ENCODE peak calls at places on chromosome 14, in seven cellular contexts. One of them, this sample, is unnamed.

GRCh38 chr14:64758025-64758521 is 53.8 kb downstream of the PLEKHG3 start:
- DNase-seq in mesendoderm: peak; percentile 88
- DNase-seq in IMR-90: peak; percentile 66
- DNase-seq in neuronal stem cell: no peak
- DNase-seq in mesenchymal stem cell: peak; percentile 36
- DNase-seq in H1: no peak
- DNase-seq in trophoblast cell: peak; percentile 45
- DNase-seq in this sample: no peak

GRCh38 chr14:61537567-61538463 is 157.5 kb upstream of the HIF1A start:
- DNase-seq in mesendoderm: peak; percentile 84
- DNase-seq in IMR-90: peak; percentile 90
- DNase-seq in neuronal stem cell: no peak
- DNase-seq in mesenchymal stem cell: peak; percentile 76
- DNase-seq in H1: peak; percentile 33
- DNase-seq in trophoblast cell: peak; percentile 76
- DNase-seq in this sample: peak; percentile 56

GRCh38 chr14:36293824-36294223 is 26.6 kb downstream of the MBIP start:
- DNase-seq in mesendoderm: no peak
- DNase-seq in IMR-90: peak; percentile 62
- DNase-seq in neuronal stem cell: no peak
- DNase-seq in mesenchymal stem cell: peak; percentile 68
- DNase-seq in H1: no peak
- DNase-seq in trophoblast cell: peak; percentile 79
- DNase-seq in this sample: no peak

GRCh38 chr14:51087024-51087423 is 7.9 kb downstream of the TRIM9 start:
- DNase-seq in mesendoderm: peak; percentile 36
- DNase-seq in IMR-90: no peak
- DNase-seq in neuronal stem cell: no peak
- DNase-seq in mesenchymal stem cell: no peak
- DNase-seq in H1: no peak
- DNase-seq in trophoblast cell: peak; percentile 6
- DNase-seq in this sample: peak; percentile 65

GRCh38 chr14:103739466-103739792 is 23.8 kb downstream of the ZFYVE21 start:
- DNase-seq in mesendoderm: no peak
- DNase-seq in IMR-90: no peak
- DNase-seq in neuronal stem cell: no peak
- DNase-seq in mesenchymal stem cell: no peak
- DNase-seq in H1: no peak
- DNase-seq in trophoblast cell: no peak
- DNase-seq in this sample: no peak

GRCh38 chr14:64556526-64556925 is 6.8 kb downstream of the PPP1R36 start:
- DNase-seq in mesendoderm: peak; percentile 80
- DNase-seq in IMR-90: peak; percentile 92
- DNase-seq in neuronal stem cell: no peak
- DNase-seq in mesenchymal stem cell: peak; percentile 83
- DNase-seq in H1: no peak
- DNase-seq in trophoblast cell: peak; percentile 78
- DNase-seq in this sample: peak; percentile 30

GRCh38 chr14:50082308-50082742 is 34.0 kb downstream of the VCPKMT start:
- DNase-seq in mesendoderm: no peak
- DNase-seq in IMR-90: no peak
- DNase-seq in neuronal stem cell: no peak
- DNase-seq in mesenchymal stem cell: no peak
- DNase-seq in H1: no peak
- DNase-seq in trophoblast cell: no peak
- DNase-seq in this sample: no peak

GRCh38 chr14:55864890-55865655 is 253.1 kb upstream of the PELI2 start:
- DNase-seq in mesendoderm: peak; percentile 73
- DNase-seq in IMR-90: no peak
- DNase-seq in neuronal stem cell: no peak
- DNase-seq in mesenchymal stem cell: no peak
- DNase-seq in H1: peak; percentile 27
- DNase-seq in trophoblast cell: no peak
- DNase-seq in this sample: peak; percentile 75

GRCh38 chr14:75222208-75222701 is 45.8 kb upstream of the TMED10 start:
- DNase-seq in mesendoderm: peak; percentile 86
- DNase-seq in IMR-90: peak; percentile 92
- DNase-seq in neuronal stem cell: no peak
- DNase-seq in mesenchymal stem cell: peak; percentile 90
- DNase-seq in H1: peak; percentile 47
- DNase-seq in trophoblast cell: peak; percentile 65
- DNase-seq in this sample: peak; percentile 42

GRCh38 chr14:75279153-75279738 is 618 bp downstream of the FOS start:
- DNase-seq in mesendoderm: peak; percentile 70
- DNase-seq in IMR-90: peak; percentile 83
- DNase-seq in neuronal stem cell: no peak
- DNase-seq in mesenchymal stem cell: peak; percentile 61
- DNase-seq in H1: no peak
- DNase-seq in trophoblast cell: no peak
- DNase-seq in this sample: no peak

GRCh38 chr14:21612324-21612723 is 22.4 kb downstream of the OR10G2 start:
- DNase-seq in mesendoderm: peak; percentile 21
- DNase-seq in IMR-90: no peak
- DNase-seq in neuronal stem cell: no peak
- DNase-seq in mesenchymal stem cell: peak; percentile 17
- DNase-seq in H1: no peak
- DNase-seq in trophoblast cell: no peak
- DNase-seq in this sample: no peak

DNA sequence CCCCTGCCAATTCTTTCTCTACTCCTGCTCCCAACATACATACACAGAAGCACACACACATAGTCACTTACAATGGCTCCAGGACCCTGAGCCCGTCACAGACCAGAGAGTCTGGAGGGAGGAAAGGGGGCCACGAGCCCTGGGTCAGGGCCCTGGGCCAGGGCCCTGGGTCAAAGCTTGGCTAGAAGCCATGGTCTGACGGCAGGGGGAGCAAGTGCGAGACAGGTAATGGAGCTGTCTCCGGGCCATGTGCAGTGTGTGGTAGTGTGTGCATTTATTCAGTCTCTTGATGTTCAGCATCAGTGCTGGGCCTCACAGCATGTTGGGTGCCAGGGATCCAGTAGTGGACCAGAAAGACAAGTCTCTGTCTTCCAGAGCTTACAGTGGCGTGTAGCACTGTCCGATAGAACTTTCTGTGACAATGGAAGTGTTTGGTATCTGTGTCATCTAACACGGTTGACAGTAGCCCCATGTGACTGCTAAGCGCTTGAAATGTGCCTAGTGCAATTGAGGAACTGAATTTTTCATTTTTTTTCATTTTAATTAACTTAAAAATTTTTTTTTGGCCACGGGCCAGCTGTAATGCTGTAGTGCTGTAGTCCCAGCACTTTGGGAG is 4.2 kb upstream of the RABGGTA start:
- DNase-seq in mesendoderm: peak; percentile 23
- DNase-seq in IMR-90: no peak
- DNase-seq in neuronal stem cell: no peak
- DNase-seq in mesenchymal stem cell: no peak
- DNase-seq in H1: no peak
- DNase-seq in trophoblast cell: peak; percentile 37
- DNase-seq in this sample: peak; percentile 59
- H3K27ac ChIP-seq in mesendoderm: no peak overlapping the region
- H3K27ac ChIP-seq in IMR-90: no peak overlapping the region
- H3K27ac ChIP-seq in neuronal stem cell: no peak overlapping the region
- H3K27ac ChIP-seq in mesenchymal stem cell: no peak overlapping the region
- H3K27ac ChIP-seq in H1: no peak overlapping the region
- H3K27ac ChIP-seq in trophoblast cell: no peak overlapping the region
- H3K27ac ChIP-seq in this sample: no peak overlapping the region

GRCh38 chr14:105844810-105845724 is 318.7 kb downstream of the TMEM121 start:
- DNase-seq in mesendoderm: no peak
- DNase-seq in IMR-90: no peak
- DNase-seq in neuronal stem cell: no peak
- DNase-seq in mesenchymal stem cell: no peak
- DNase-seq in H1: no peak
- DNase-seq in trophoblast cell: no peak
- DNase-seq in this sample: peak; percentile 14
- H3K4ac ChIP-seq in mesendoderm: no peak overlapping the region
- H3K4ac ChIP-seq in IMR-90: no peak overlapping the region
- H3K4ac ChIP-seq in neuronal stem cell: no peak overlapping the region
- H3K4ac ChIP-seq in mesenchymal stem cell: no peak overlapping the region
- H3K4ac ChIP-seq in H1: no peak overlapping the region
- H3K4ac ChIP-seq in trophoblast cell: no peak overlapping the region
- H3K4ac ChIP-seq in this sample: no peak overlapping the region

GRCh38 chr14:68949236-68949965 is 29.7 kb downstream of the ACTN1 start:
- DNase-seq in mesendoderm: no peak
- DNase-seq in IMR-90: no peak
- DNase-seq in neuronal stem cell: no peak
- DNase-seq in mesenchymal stem cell: peak; percentile 55
- DNase-seq in H1: no peak
- DNase-seq in trophoblast cell: no peak
- DNase-seq in this sample: no peak

GRCh38 chr14:68948686-68949085 is 30.4 kb downstream of the ACTN1 start:
- DNase-seq in mesendoderm: no peak
- DNase-seq in IMR-90: no peak
- DNase-seq in neuronal stem cell: no peak
- DNase-seq in mesenchymal stem cell: peak; percentile 45
- DNase-seq in H1: no peak
- DNase-seq in trophoblast cell: no peak
- DNase-seq in this sample: no peak

GRCh38 chr14:68951800-68952540 is 27.1 kb downstream of the ACTN1 start:
- DNase-seq in mesendoderm: no peak
- DNase-seq in IMR-90: no peak
- DNase-seq in neuronal stem cell: no peak
- DNase-seq in mesenchymal stem cell: no peak
- DNase-seq in H1: no peak
- DNase-seq in trophoblast cell: no peak
- DNase-seq in this sample: no peak

GRCh38 chr14:68951051-68951797 is 27.9 kb downstream of the ACTN1 start:
- DNase-seq in mesendoderm: peak; percentile 58
- DNase-seq in IMR-90: peak; percentile 96
- DNase-seq in neuronal stem cell: no peak
- DNase-seq in mesenchymal stem cell: peak; percentile 99
- DNase-seq in H1: no peak
- DNase-seq in trophoblast cell: peak; percentile 94
- DNase-seq in this sample: no peak

DNA sequence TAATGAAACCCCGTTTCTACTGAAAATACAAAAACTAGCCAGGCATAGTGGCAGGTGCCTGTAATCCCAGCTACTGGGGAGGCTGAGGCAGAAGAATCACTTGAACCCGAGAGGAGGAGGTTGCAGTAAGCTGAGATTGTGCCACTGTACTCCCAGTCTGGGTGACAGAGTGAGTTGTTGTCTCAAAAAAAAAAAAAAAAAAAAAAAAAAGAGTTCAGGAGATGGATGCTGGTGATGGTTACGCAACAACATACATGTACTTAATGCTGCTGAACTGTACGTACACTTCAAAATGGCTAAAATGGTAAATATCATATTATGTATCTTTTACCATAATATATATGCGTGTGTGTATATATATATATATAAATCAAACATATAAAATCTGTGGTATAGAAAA is 29.0 kb downstream of the ACTN1 start:
- DNase-seq in mesendoderm: no peak
- DNase-seq in IMR-90: peak; percentile 44
- DNase-seq in neuronal stem cell: no peak
- DNase-seq in mesenchymal stem cell: peak; percentile 78
- DNase-seq in H1: no peak
- DNase-seq in trophoblast cell: peak; percentile 87
- DNase-seq in this sample: no peak
- H3K4me1 ChIP-seq in mesendoderm: peaks cover 12% of the 10 kb centered on the region
- H3K4me1 ChIP-seq in IMR-90: peaks cover 66% of the 10 kb centered on the region
- H3K4me1 ChIP-seq in neuronal stem cell: peaks cover 20% of the 10 kb centered on the region
- H3K4me1 ChIP-seq in mesenchymal stem cell: peaks cover 58% of the 10 kb centered on the region
- H3K4me1 ChIP-seq in H1: peaks cover 15% of the 10 kb centered on the region
- H3K4me1 ChIP-seq in trophoblast cell: peaks cover 64% of the 10 kb centered on the region
- H3K4me1 ChIP-seq in this sample: peaks cover 5% of the 10 kb centered on the region

GRCh38 chr14:68728342-68729106 is 64.3 kb downstream of the ZFP36L1 start:
- DNase-seq in mesendoderm: no peak
- DNase-seq in IMR-90: no peak
- DNase-seq in neuronal stem cell: no peak
- DNase-seq in mesenchymal stem cell: no peak
- DNase-seq in H1: no peak
- DNase-seq in trophoblast cell: no peak
- DNase-seq in this sample: no peak

GRCh38 chr14:68727315-68728078 is 65.4 kb downstream of the ZFP36L1 start:
- DNase-seq in mesendoderm: no peak
- DNase-seq in IMR-90: no peak
- DNase-seq in neuronal stem cell: no peak
- DNase-seq in mesenchymal stem cell: peak; percentile 51
- DNase-seq in H1: no peak
- DNase-seq in trophoblast cell: peak; percentile 12
- DNase-seq in this sample: no peak

GRCh38 chr14:68730367-68730766 is 62.5 kb downstream of the ZFP36L1 start:
- DNase-seq in mesendoderm: no peak
- DNase-seq in IMR-90: no peak
- DNase-seq in neuronal stem cell: no peak
- DNase-seq in mesenchymal stem cell: no peak
- DNase-seq in H1: no peak
- DNase-seq in trophoblast cell: no peak
- DNase-seq in this sample: no peak

GRCh38 chr14:68730811-68731425 is 61.9 kb downstream of the ZFP36L1 start:
- DNase-seq in mesendoderm: peak; percentile 64
- DNase-seq in IMR-90: no peak
- DNase-seq in neuronal stem cell: peak; percentile 71
- DNase-seq in mesenchymal stem cell: no peak
- DNase-seq in H1: no peak
- DNase-seq in trophoblast cell: no peak
- DNase-seq in this sample: peak; percentile 37

DNA sequence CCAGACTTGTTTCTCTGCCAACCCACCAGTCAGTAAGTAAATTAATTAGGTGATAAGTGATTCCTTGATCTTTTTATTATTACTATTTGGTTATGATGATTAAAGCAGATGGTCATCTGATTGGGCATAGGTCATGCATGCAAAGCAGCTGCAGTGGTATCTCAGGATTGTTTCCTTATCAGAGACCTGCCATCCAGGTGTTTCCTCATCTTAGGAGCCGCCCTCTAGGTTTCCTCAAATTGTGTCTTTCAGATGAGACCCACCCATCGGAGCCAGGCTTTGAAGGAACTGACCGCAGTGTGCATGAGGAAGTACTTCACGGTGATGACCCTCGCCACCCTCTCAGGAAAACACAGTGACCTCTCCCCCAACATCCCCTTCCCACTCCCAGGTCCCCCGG is 63.3 kb downstream of the ZFP36L1 start:
- DNase-seq in mesendoderm: no peak
- DNase-seq in IMR-90: no peak
- DNase-seq in neuronal stem cell: no peak
- DNase-seq in mesenchymal stem cell: no peak
- DNase-seq in H1: no peak
- DNase-seq in trophoblast cell: peak; percentile 77
- DNase-seq in this sample: no peak
- H3K27ac ChIP-seq in mesendoderm: no peak overlapping the region
- H3K27ac ChIP-seq in IMR-90: no peak overlapping the region
- H3K27ac ChIP-seq in neuronal stem cell: no peak overlapping the region
- H3K27ac ChIP-seq in mesenchymal stem cell: no peak overlapping the region
- H3K27ac ChIP-seq in H1: no peak overlapping the region
- H3K27ac ChIP-seq in trophoblast cell: no peak overlapping the region
- H3K27ac ChIP-seq in this sample: no peak overlapping the region

GRCh38 chr14:101191086-101191881 is 287.8 kb upstream of the RTL1 start:
- DNase-seq in mesendoderm: no peak
- DNase-seq in IMR-90: no peak
- DNase-seq in neuronal stem cell: no peak
- DNase-seq in mesenchymal stem cell: no peak
- DNase-seq in H1: no peak
- DNase-seq in trophoblast cell: no peak
- DNase-seq in this sample: no peak
- H3K4ac ChIP-seq in mesendoderm: no peak overlapping the region
- H3K4ac ChIP-seq in IMR-90: no peak overlapping the region
- H3K4ac ChIP-seq in neuronal stem cell: no peak overlapping the region
- H3K4ac ChIP-seq in mesenchymal stem cell: no peak overlapping the region
- H3K4ac ChIP-seq in H1: no peak overlapping the region
- H3K4ac ChIP-seq in trophoblast cell: no peak overlapping the region
- H3K4ac ChIP-seq in this sample: no peak overlapping the region

This sample was measured in H9.